ENCODE peak calls at places on chromosomes 2 and 18, in five cellular contexts. Q is K562, F is MM.1S, M is A549, C is adrenal gland. B is an unnamed sample.

GRCh38 chr2:36351291-36352023 is 4.1 kb upstream of the CRIM1 start:
- DNase-seq in Q (no peak), F (no peak), C (no peak), M (no peak), B (no peak)

GRCh38 chr2:46887028-46887885 is 28.3 kb downstream of the MCFD2 start:
- DNase-seq in F (no peak), M (no peak), Q (no peak), C (no peak), B (no peak)

GRCh38 chr2:3789246-3789645 is 85.9 kb downstream of the DCDC2C start:
- DNase-seq in Q (no peak), M (no peak), C (no peak), F (no peak), B (no peak)

GRCh38 chr2:230721712-230722111 is 9.1 kb downstream of the CAB39 start:
- DNase-seq in C (no peak), F (peak; percentile 48), M (no peak), Q (no peak), B (peak; percentile 31)

GRCh38 chr2:178880257-178880656 is 73.0 kb upstream of the TTN start:
- DNase-seq in F (no peak), Q (no peak), C (no peak), M (no peak), B (no peak)

GRCh38 chr2:129922571-129923264 is 56.7 kb upstream of the RAB6C start:
- DNase-seq in M (no peak), C (no peak), F (peak; percentile 71), Q (no peak), B (no peak)

GRCh38 chr2:135490381-135490780 is 40.6 kb downstream of the ZRANB3 start:
- DNase-seq in C (no peak), M (no peak), F (no peak), Q (no peak), B (no peak)

GRCh38 chr2:43848174-43848573 is 9.4 kb downstream of the ABCG8 start:
- DNase-seq in M (peak; percentile 66), Q (peak; percentile 10), F (peak; percentile 19), C (no peak), B (peak; percentile 8)

GRCh38 chr18:78073275-78073674 is 823.6 kb downstream of the GALR1 start:
- DNase-seq in Q (no peak), F (no peak), M (no peak), C (no peak), B (no peak)

GRCh38 chr18:76459687-76460350 is 35.2 kb downstream of the ZNF516 start:
- DNase-seq in F (no peak), C (peak; percentile 94), M (peak; percentile 81), Q (no peak), B (peak; percentile 10)

GRCh38 chr2:233990261-233990798 is 60.2 kb upstream of the SPP2 start:
- DNase-seq in Q (no peak), M (no peak), F (peak; percentile 84), C (no peak), B (no peak)

GRCh38 chr2:23283653-23284052 is 101.3 kb upstream of the KLHL29 start:
- DNase-seq in F (no peak), C (no peak), Q (no peak), M (peak; percentile 29), B (no peak)

GRCh38 chr2:190663348-190663747 is 14.5 kb downstream of the NAB1 start:
- DNase-seq in F (no peak), M (no peak), C (no peak), Q (no peak), B (no peak)

GRCh38 chr2:102304268-102304667 is 7.1 kb upstream of the IL1RL1 start:
- DNase-seq in F (no peak), C (no peak), Q (no peak), M (no peak), B (no peak)

GRCh38 chr2:46601328-46601963 is 122.1 kb downstream of the TMEM247 start:
- DNase-seq in F (peak; percentile 31), M (no peak), C (no peak), Q (no peak), B (no peak)

GRCh38 chr2:170446078-170446477 is 268.1 kb downstream of the MYO3B start:
- DNase-seq in F (no peak), M (no peak), Q (no peak), C (no peak), B (no peak)

GRCh38 chr2:10054424-10054823 is 11.1 kb downstream of the KLF11 start:
- DNase-seq in M (no peak), C (no peak), Q (peak; percentile 33), F (no peak), B (no peak)

GRCh38 chr2:96354492-96354891 is 18.9 kb downstream of the NCAPH start:
- DNase-seq in F (no peak), M (no peak), C (no peak), Q (no peak), B (no peak)

GRCh38 chr2:9780368-9781130 is 62.7 kb upstream of the TAF1B start:
- DNase-seq in C (no peak), F (peak; percentile 22), Q (no peak), M (no peak), B (no peak)

GRCh38 chr18:27778441-27778840 is 398.5 kb downstream of the CDH2 start:
- DNase-seq in M (peak; percentile 6), Q (no peak), F (no peak), C (no peak), B (no peak)

GRCh38 chr2:135149251-135149650 is 97.2 kb downstream of the RAB3GAP1 start:
- DNase-seq in M (no peak), F (no peak), C (peak; percentile 43), Q (no peak), B (no peak)

GRCh38 chr2:42102606-42103450 is 55.0 kb downstream of the PKDCC start:
- DNase-seq in F (no peak), C (peak; percentile 41), Q (no peak), M (no peak), B (peak; percentile 62)

GRCh38 chr2:19687260-19687659 is 214.5 kb downstream of the TTC32 start:
- DNase-seq in Q (no peak), M (no peak), F (no peak), C (no peak), B (no peak)
- TF ChIP-seq CTCF in Q (no peak), M (no peak), F (no peak), C (no peak), B (peak; percentile 13)

GRCh38 chr2:151918308-151918707 is 90.1 kb upstream of the ARL5A start:
- DNase-seq in F (peak; percentile 75), M (no peak), C (no peak), Q (no peak), B (no peak)

GRCh38 chr2:151916632-151917031 is 88.4 kb upstream of the ARL5A start:
- DNase-seq in Q (no peak), C (no peak), M (no peak), F (no peak), B (no peak)

GRCh38 chr2:151914989-151915628 is 86.9 kb upstream of the ARL5A start:
- DNase-seq in Q (no peak), F (no peak), M (no peak), C (no peak), B (no peak)
- TF ChIP-seq CTCF in Q (peak; percentile 34), F (no peak), M (no peak), C (no peak), B (no peak)

GRCh38 chr2:27724191-27724590 is 47.3 kb upstream of the MRPL33 start:
- DNase-seq in M (no peak), Q (no peak), C (no peak), F (no peak), B (no peak)

GRCh38 chr2:27727257-27727656 is 44.3 kb upstream of the MRPL33 start:
- DNase-seq in Q (no peak), C (peak; percentile 78), F (no peak), M (no peak), B (no peak)

GRCh38 chr2:27721884-27722485 is 49.5 kb upstream of the MRPL33 start:
- DNase-seq in M (no peak), F (no peak), Q (no peak), C (no peak), B (no peak)

GRCh38 chr2:27723372-27724144 is 48.0 kb upstream of the MRPL33 start:
- DNase-seq in C (peak; percentile 85), M (peak; percentile 92), F (peak; percentile 43), Q (peak; percentile 67), B (peak; percentile 65)

DNA sequence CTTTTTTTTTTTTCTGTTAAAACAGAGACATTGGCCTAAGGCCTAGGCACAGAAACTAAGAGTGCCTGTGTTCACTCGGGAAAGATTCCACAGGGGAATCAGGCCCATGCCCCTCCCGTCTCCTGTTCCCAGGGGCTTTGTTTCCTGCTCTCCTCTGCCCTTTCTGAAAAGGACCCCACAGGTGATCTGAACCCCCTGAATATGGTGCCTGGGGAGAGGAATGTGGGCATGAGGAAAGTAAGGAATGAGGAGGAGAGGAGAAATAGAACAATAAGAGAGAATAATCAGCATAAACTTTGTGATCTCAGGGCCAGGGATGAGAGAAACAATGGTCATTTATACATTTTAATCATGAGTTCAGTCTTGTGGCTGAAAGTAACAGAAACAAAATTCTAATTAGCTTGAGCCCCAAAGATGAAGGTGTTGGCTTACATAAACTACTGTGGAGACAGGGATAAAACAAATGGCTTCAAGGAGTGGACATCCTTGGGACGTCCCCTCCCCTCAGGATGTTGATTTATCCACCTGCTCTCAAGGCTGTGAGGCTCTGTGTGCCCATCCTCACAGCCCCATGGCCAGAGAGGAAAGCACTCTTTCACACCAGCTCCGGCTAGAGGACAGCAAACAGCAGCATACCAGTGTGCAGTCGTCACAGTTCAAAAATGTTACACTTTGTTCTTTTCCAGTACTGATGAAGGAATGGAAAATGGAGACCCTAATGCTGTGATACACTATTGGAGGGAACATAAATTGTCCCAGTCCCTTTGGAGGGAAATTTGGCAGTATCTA is 46.4 kb upstream of the MRPL33 start:
- DNase-seq in Q (no peak), M (peak; percentile 58), F (no peak), C (peak; percentile 72), B (no peak)
- TF ChIP-seq CTCF in Q (no peak), M (no peak), F (no peak), C (no peak), B (no peak)

DNA sequence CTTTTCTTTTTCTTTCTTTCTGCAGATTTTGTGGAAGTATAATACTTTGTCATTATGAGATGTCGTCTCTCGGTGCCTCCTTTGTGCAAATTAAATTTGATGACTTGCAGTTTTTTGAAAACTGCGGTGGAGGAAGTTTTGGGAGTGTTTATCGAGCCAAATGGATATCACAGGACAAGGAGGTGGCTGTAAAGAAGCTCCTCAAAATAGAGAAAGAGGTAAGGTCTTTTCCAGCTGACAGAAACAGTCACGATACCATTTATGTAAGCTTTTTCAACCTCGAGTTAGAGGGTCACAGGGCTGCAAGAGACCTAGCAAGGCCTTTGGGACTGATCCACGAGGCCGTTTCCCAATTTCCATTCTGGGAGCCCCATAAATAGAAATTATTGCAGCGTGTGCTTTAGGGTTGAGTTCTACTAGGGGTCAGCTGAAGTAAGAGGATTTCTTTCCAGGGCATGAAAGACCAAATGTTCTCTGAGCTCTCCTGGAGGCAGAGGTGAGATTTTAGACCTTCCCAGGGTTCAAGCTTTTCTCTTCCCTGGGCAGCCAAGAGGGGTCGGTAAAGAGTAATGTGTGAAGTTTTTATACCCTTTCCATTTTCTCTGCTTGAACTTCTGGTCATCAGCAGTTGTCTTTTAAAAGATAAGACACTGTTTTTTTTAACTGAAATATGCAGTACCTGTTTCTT is 15.5 kb downstream of the MAP3K20 start:
- DNase-seq in M (no peak), F (no peak), C (no peak), Q (peak; percentile 39), B (no peak)
- TF ChIP-seq CTCF in M (peak; percentile 33), F (peak; percentile 43), C (no peak), Q (peak; percentile 90), B (no peak)

DNA sequence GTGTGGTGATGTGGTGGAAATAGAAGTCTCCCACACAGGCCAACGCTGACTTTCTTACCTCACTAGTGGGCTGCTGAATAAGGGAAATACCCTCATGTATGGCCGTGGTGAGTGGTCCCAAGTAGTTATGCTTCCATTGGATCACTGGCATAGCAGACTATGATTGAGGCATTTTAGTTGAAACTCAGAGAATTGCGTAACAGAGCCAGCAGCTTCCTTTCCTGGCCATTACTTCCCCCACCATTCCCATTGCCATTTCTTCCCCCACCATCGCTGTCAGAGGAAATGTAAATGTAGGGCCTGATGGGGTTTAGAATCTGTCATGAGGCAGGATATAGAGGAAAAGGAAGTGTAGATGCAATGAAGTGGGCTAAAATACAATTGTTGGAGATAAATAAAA is 209.5 kb downstream of the KCNH7 start:
- DNase-seq in Q (no peak), M (no peak), F (no peak), C (no peak), B (no peak)
- TF ChIP-seq CTCF in Q (no peak), M (no peak), F (no peak), C (no peak), B (no peak)

B was measured in GM20000.